ENCODE peak calls at places on chromosomes 3 and 15, in five cellular contexts. Y, Z, R, J and D are unnamed samples.

GRCh38 chr3:30042274-30042859 is 564.0 kb upstream of the TGFBR2 start:
- DNase-seq in Z (peak), R (no peak), J (peak), Y (peak), D (peak)

GRCh38 chr3:119195151-119195476 is 21.7 kb downstream of the UPK1B start:
- DNase-seq in R (no peak), J (no peak), Z (no peak), Y (no peak), D (no peak)

GRCh38 chr3:53146319-53146868 is 14.6 kb upstream of the PRKCD start:
- DNase-seq in Y (no peak), Z (no peak), R (no peak), J (no peak), D (no peak)

GRCh38 chr3:13282986-13283876 is 136.9 kb downstream of the NUP210 start:
- DNase-seq in J (peak), R (no peak), Z (peak), Y (peak), D (peak)

GRCh38 chr15:66742286-66742685 is 40.2 kb downstream of the SMAD6 start:
- DNase-seq in R (no peak), Y (no peak), Z (no peak), J (no peak), D (no peak)

GRCh38 chr15:55282284-55282833 is 7.3 kb downstream of the RAB27A start:
- DNase-seq in Y (no peak), R (no peak), Z (no peak), J (peak), D (peak)

GRCh38 chr15:101351736-101352135 is 56.7 kb upstream of the SNRPA1 start:
- DNase-seq in J (no peak), Z (no peak), Y (no peak), R (no peak), D (no peak)

GRCh38 chr3:12430086-12430485 is 54.2 kb upstream of the TSEN2 start:
- DNase-seq in J (no peak), Y (no peak), R (no peak), Z (no peak), D (no peak)

GRCh38 chr3:11001020-11001657 is 8.6 kb downstream of the SLC6A1 start:
- DNase-seq in Z (peak), J (no peak), R (no peak), Y (no peak), D (peak)

GRCh38 chr15:48005921-48006541 is 114.8 kb upstream of the SLC24A5 start:
- DNase-seq in Y (no peak), Z (no peak), J (no peak), R (no peak), D (no peak)

GRCh38 chr15:70200003-70200410 is 102.3 kb upstream of the TLE3 start:
- DNase-seq in R (no peak), Y (no peak), Z (no peak), J (no peak), D (no peak)

GRCh38 chr15:99671926-99672701 is 61.1 kb downstream of the LYSMD4 start:
- DNase-seq in Y (no peak), J (no peak), Z (no peak), R (no peak), D (no peak)

GRCh38 chr15:43169888-43170287 is 15.3 kb upstream of the CCNDBP1 start:
- DNase-seq in J (no peak), Y (no peak), R (no peak), Z (no peak), D (no peak)

GRCh38 chr3:14144423-14145075 is 19.7 kb downstream of the TMEM43 start:
- DNase-seq in Z (peak), J (peak), Y (no peak), R (no peak), D (peak)

GRCh38 chr15:59260090-59260489 is 53.4 kb downstream of the LDHAL6B start:
- DNase-seq in Y (no peak), R (no peak), J (no peak), Z (no peak), D (no peak)

GRCh38 chr3:129161860-129162271 is 1.0 kb upstream of the ISY1 start:
- DNase-seq in Z (no peak), Y (peak), J (peak), R (no peak), D (peak)

GRCh38 chr15:39969871-39970270 is 36.0 kb downstream of the EIF2AK4 start:
- DNase-seq in R (no peak), Y (no peak), J (peak), Z (no peak), D (peak)

GRCh38 chr3:78517932-78518331 is 1249.9 kb downstream of the ROBO1 start:
- DNase-seq in Y (no peak), J (no peak), R (no peak), Z (no peak), D (no peak)

GRCh38 chr3:54905230-54905888 is 22.5 kb downstream of the LRTM1 start:
- DNase-seq in Y (no peak), Z (no peak), J (no peak), R (no peak), D (no peak)

GRCh38 chr15:100468265-100468664 is 60.5 kb downstream of the CERS3 start:
- DNase-seq in Z (peak), R (no peak), Y (no peak), J (no peak), D (no peak)

GRCh38 chr3:194985031-194985578 is 285.9 kb downstream of the XXYLT1 start:
- DNase-seq in Z (no peak), J (no peak), Y (no peak), R (no peak), D (no peak)

GRCh38 chr3:112640333-112640863 is 545 bp downstream of the CCDC80 start:
- DNase-seq in Z (peak), R (no peak), Y (no peak), J (no peak), D (no peak)